ENCODE peak calls at places on chromosomes 7 and 10, in eight cellular contexts. K is mesothelial cell of epicardium, P is fibroblast of mammary gland, W is spleen, D is omental fat pad, B is Peyer's patch, L is tibial artery, X is suprapubic skin. T is an unnamed sample.

GRCh38 chr10:58107506-58107905 is 160.2 kb downstream of the IPMK start:
- DNase-seq in K (no peak), P (peak; percentile 88), W (no peak), D (no peak), B (no peak), L (no peak), X (no peak), T (no peak)

GRCh38 chr7:18177815-18178660 is 150.4 kb upstream of the PRPS1L1 start:
- DNase-seq in K (no peak), P (no peak), W (peak; percentile 83), D (no peak), B (no peak), L (no peak), X (no peak), T (no peak)

GRCh38 chr10:18261063-18261462 is 120.8 kb downstream of the CACNB2 start:
- DNase-seq in K (no peak), P (no peak), W (no peak), D (no peak), B (no peak), L (no peak), X (no peak), T (no peak)

GRCh38 chr10:130233426-130233825 is 97.2 kb downstream of the GLRX3 start:
- DNase-seq in K (no peak), P (no peak), W (peak; percentile 27), D (no peak), B (no peak), L (no peak), X (no peak), T (peak; percentile 37)

GRCh38 chr7:159104188-159105030 is 40.3 kb downstream of the VIPR2 start:
- DNase-seq in K (no peak), P (no peak), W (peak; percentile 56), D (no peak), B (no peak), L (peak; percentile 24), X (peak; percentile 73), T (no peak)

GRCh38 chr10:73827346-73828089 is 16.1 kb upstream of the NDST2 start:
- DNase-seq in K (no peak), P (peak; percentile 37), W (no peak), D (no peak), B (no peak), L (no peak), X (no peak), T (no peak)

GRCh38 chr10:9081253-9081652 is 1026.8 kb downstream of the GATA3 start:
- DNase-seq in K (no peak), P (no peak), W (no peak), D (no peak), B (no peak), L (no peak), X (no peak), T (no peak)

GRCh38 chr7:105389090-105389650 is 449 bp upstream of the SRPK2 start:
- DNase-seq in K (peak; percentile 42), P (peak; percentile 49), W (no peak), D (no peak), B (peak; percentile 44), L (peak; percentile 46), X (no peak), T (peak; percentile 75)

GRCh38 chr10:7027237-7027912 is 383.5 kb downstream of the SFMBT2 start:
- DNase-seq in K (no peak), P (no peak), W (no peak), D (no peak), B (no peak), L (no peak), X (no peak), T (no peak)

GRCh38 chr7:3861941-3862340 is 560.9 kb downstream of the SDK1 start:
- DNase-seq in K (no peak), P (peak; percentile 51), W (no peak), D (no peak), B (no peak), L (peak; percentile 47), X (peak; percentile 81), T (no peak)

GRCh38 chr10:101968910-101969321 is 87.1 kb downstream of the ARMH3 start:
- DNase-seq in K (no peak), P (no peak), W (no peak), D (no peak), B (no peak), L (no peak), X (no peak), T (no peak)

GRCh38 chr7:113331155-113331898 is 213.0 kb upstream of the SMIM30 start:
- DNase-seq in K (no peak), P (no peak), W (peak; percentile 51), D (no peak), B (no peak), L (no peak), X (peak; percentile 71), T (no peak)

GRCh38 chr10:113386005-113386404 is 166.8 kb upstream of the HABP2 start:
- DNase-seq in K (no peak), P (peak; percentile 73), W (no peak), D (no peak), B (no peak), L (no peak), X (no peak), T (no peak)

GRCh38 chr7:30681262-30682130 is 760 bp downstream of the CRHR2 start:
- DNase-seq in K (no peak), P (no peak), W (no peak), D (no peak), B (no peak), L (no peak), X (no peak), T (no peak)

GRCh38 chr10:35127289-35127891 is 744 bp downstream of the CREM start:
- DNase-seq in K (peak; percentile 32), P (peak; percentile 65), W (peak; percentile 94), D (peak; percentile 31), B (peak; percentile 46), L (peak; percentile 68), X (peak; percentile 84), T (peak; percentile 78)

GRCh38 chr10:86254526-86255174 is 111.9 kb downstream of the GRID1 start:
- DNase-seq in K (no peak), P (no peak), W (peak; percentile 64), D (no peak), B (no peak), L (no peak), X (peak; percentile 74), T (peak; percentile 47)

GRCh38 chr7:151080091-151080521 is 503 bp downstream of the FASTK start:
- DNase-seq in K (no peak), P (peak; percentile 43), W (no peak), D (no peak), B (no peak), L (no peak), X (no peak), T (no peak)

GRCh38 chr10:64379898-64380297 is 858.7 kb downstream of the REEP3 start:
- DNase-seq in K (no peak), P (no peak), W (no peak), D (no peak), B (no peak), L (no peak), X (no peak), T (no peak)
- TF ChIP-seq CTCF in K (no peak), P (no peak), W (no peak), D (no peak), B (no peak), L (no peak), X (no peak), T (no peak)

GRCh38 chr10:68559251-68559650 is 886 bp upstream of the TET1 start:
- DNase-seq in K (no peak), P (no peak), W (no peak), D (no peak), B (no peak), L (no peak), X (no peak), T (no peak)

GRCh38 chr10:68561804-68562649 is 1.9 kb downstream of the TET1 start:
- DNase-seq in K (peak; percentile 19), P (peak; percentile 21), W (no peak), D (no peak), B (no peak), L (peak; percentile 24), X (no peak), T (no peak)

GRCh38 chr10:68560916-68561691 is 967 bp downstream of the TET1 start:
- DNase-seq in K (peak; percentile 36), P (peak; percentile 38), W (no peak), D (no peak), B (no peak), L (no peak), X (no peak), T (peak; percentile 74)

GRCh38 chr10:68559872-68560200 is 301 bp upstream of the TET1 start:
- DNase-seq in K (no peak), P (no peak), W (no peak), D (no peak), B (no peak), L (no peak), X (no peak), T (no peak)

DNA sequence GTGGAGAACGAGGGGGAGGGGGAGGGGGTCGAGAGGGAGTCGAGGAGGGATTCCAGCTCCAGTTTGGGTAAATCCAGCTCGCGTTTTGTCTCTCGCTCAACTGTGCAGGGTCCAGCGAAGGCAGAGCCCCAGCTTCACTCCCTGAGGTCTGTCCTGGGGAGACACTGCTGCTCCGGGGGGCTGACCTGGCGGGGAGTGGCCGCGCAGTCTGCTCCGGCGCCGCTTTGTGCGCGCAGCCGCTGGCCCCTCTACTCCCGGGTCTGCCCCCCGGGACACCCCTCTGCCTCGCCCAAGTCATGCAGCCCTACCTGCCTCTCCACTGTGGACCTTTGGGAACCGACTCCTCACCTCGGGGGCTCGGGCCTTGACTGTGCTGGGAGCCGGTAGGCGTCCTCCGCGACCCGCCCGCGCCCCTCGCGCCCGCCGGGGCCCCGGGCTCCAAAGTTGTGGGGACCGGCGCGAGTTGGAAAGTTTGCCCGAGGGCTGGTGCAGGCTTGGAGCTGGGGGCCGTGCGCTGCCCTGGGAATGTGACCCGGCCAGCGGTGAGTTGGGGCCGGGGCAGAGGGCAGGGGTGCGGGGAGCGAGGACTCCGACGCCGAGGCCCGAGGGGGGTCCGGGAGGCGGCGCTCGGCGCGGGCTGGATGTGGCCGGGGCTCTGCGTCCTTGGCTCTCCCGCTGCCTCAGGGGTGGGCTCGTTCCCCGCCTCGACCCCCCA is at the start of gene TET1:
- DNase-seq in K (peak; percentile 26), P (peak; percentile 64), W (no peak), D (peak; percentile 44), B (no peak), L (peak; percentile 28), X (peak; percentile 85), T (peak; percentile 77)
- TF ChIP-seq CTCF in K (no peak), P (no peak), W (no peak), D (no peak), B (no peak), L (no peak), X (no peak), T (peak; percentile 14)

GRCh38 chr10:100508691-100509150 is 10.9 kb downstream of the SEC31B start:
- DNase-seq in K (no peak), P (peak; percentile 72), W (no peak), D (no peak), B (no peak), L (no peak), X (no peak), T (no peak)
- TF ChIP-seq CTCF in K (peak; percentile 61), P (peak; percentile 77), W (no peak), D (no peak), B (peak; percentile 30), L (peak; percentile 6), X (no peak), T (peak; percentile 81)

GRCh38 chr7:134174797-134175261 is 47.7 kb downstream of the LRGUK start:
- DNase-seq in K (no peak), P (peak; percentile 96), W (no peak), D (no peak), B (no peak), L (no peak), X (no peak), T (no peak)

GRCh38 chr7:134179321-134179720 is 52.2 kb downstream of the LRGUK start:
- DNase-seq in K (no peak), P (no peak), W (no peak), D (no peak), B (no peak), L (no peak), X (no peak), T (no peak)

GRCh38 chr7:134175724-134176350 is 48.7 kb downstream of the LRGUK start:
- DNase-seq in K (no peak), P (peak; percentile 60), W (no peak), D (no peak), B (no peak), L (no peak), X (no peak), T (no peak)
- TF ChIP-seq CTCF in K (no peak), P (no peak), W (no peak), D (no peak), B (no peak), L (no peak), X (no peak), T (no peak)

T was measured in type B pancreatic cell.